ENCODE peak calls at places on chromosomes 5 and 9, in nine cellular contexts. O, N, M, L, A, Q, C, I and Z are unnamed samples.

GRCh38 chr9:126661521-126662251 is 48.0 kb downstream of the LMX1B start:
- DNase-seq in C (no peak), M (no peak), Q (no peak), L (no peak), N (peak), I (no peak), O (peak), A (no peak), Z (no peak)

GRCh38 chr9:113454914-113455761 is 8.4 kb upstream of the RGS3 start:
- DNase-seq in M (no peak), O (peak), I (no peak), Q (peak), A (peak), L (no peak), N (peak), C (peak), Z (peak)

GRCh38 chr5:133106761-133107572 is 55.2 kb downstream of the HSPA4 start:
- DNase-seq in O (no peak), N (no peak), C (no peak), L (no peak), A (no peak), I (no peak), Q (no peak), M (no peak), Z (no peak)

GRCh38 chr9:128470560-128470959 is 14.8 kb downstream of the ODF2 start:
- DNase-seq in Q (no peak), C (no peak), I (no peak), A (no peak), N (no peak), M (no peak), L (no peak), O (peak), Z (no peak)

GRCh38 chr9:123640792-123641222 is 284.8 kb downstream of the CRB2 start:
- DNase-seq in L (no peak), I (no peak), C (no peak), M (no peak), A (no peak), Q (no peak), O (no peak), N (no peak), Z (no peak)

GRCh38 chr5:11815916-11816315 is 88.3 kb downstream of the CTNND2 start:
- DNase-seq in O (no peak), M (no peak), A (no peak), Q (no peak), I (no peak), L (no peak), N (no peak), C (no peak), Z (no peak)

GRCh38 chr5:142821733-142822487 is 51.7 kb downstream of the ARHGAP26 start:
- DNase-seq in L (no peak), Q (peak), O (peak), C (no peak), M (peak), N (peak), A (no peak), I (no peak), Z (no peak)

GRCh38 chr5:17219006-17219422 is 1.6 kb downstream of the BASP1 start:
- DNase-seq in N (no peak), O (no peak), L (no peak), Q (no peak), I (peak), M (peak), A (no peak), C (peak), Z (no peak)

GRCh38 chr5:115186794-115187193 is 17.1 kb upstream of the TRIM36 start:
- DNase-seq in A (no peak), C (no peak), N (no peak), M (no peak), O (peak), Q (no peak), L (no peak), I (no peak), Z (no peak)

GRCh38 chr5:32092938-32093812 is 80.9 kb downstream of the GOLPH3 start:
- DNase-seq in L (peak), C (peak), A (peak), O (peak), Q (peak), N (peak), I (peak), M (peak), Z (peak)

GRCh38 chr5:113047234-113047633 is 70.6 kb downstream of the DCP2 start:
- DNase-seq in Q (peak), M (no peak), C (no peak), A (peak), O (no peak), N (peak), I (no peak), L (no peak), Z (no peak)

GRCh38 chr5:84381501-84382362 is 2.9 kb downstream of the EDIL3 start:
- DNase-seq in O (no peak), I (no peak), A (no peak), C (no peak), N (no peak), L (no peak), Q (peak), M (no peak), Z (no peak)

GRCh38 chr9:124032247-124032646 is 20.7 kb downstream of the LHX2 start:
- DNase-seq in I (no peak), L (no peak), A (no peak), O (no peak), N (no peak), M (no peak), C (no peak), Q (no peak), Z (no peak)

GRCh38 chr5:114223866-114224265 is 138.0 kb upstream of the KCNN2 start:
- DNase-seq in C (no peak), Q (peak), N (peak), L (no peak), A (no peak), O (no peak), M (no peak), I (no peak), Z (no peak)

GRCh38 chr5:61768692-61769281 is 436.7 kb downstream of the ZSWIM6 start:
- DNase-seq in A (no peak), Q (peak), L (peak), C (peak), I (no peak), O (peak), N (peak), M (peak), Z (no peak)

GRCh38 chr5:65395526-65396155 is 86.1 kb downstream of the ADAMTS6 start:
- DNase-seq in A (no peak), O (peak), Q (no peak), I (no peak), C (no peak), L (no peak), M (no peak), N (no peak), Z (no peak)

GRCh38 chr9:7146582-7146981 is 388.8 kb downstream of the KDM4C start:
- DNase-seq in A (no peak), L (no peak), C (no peak), I (no peak), O (no peak), N (no peak), M (no peak), Q (no peak), Z (peak)

GRCh38 chr9:132937463-132937901 is 6.9 kb downstream of the TSC1 start:
- DNase-seq in O (peak), L (no peak), N (no peak), C (no peak), A (no peak), M (no peak), I (no peak), Q (no peak), Z (no peak)

GRCh38 chr5:143888912-143889311 is 77.0 kb downstream of the HMHB1 start:
- DNase-seq in M (no peak), O (no peak), A (no peak), I (no peak), C (no peak), N (no peak), L (no peak), Q (no peak), Z (no peak)

GRCh38 chr5:42520957-42521356 is 97.7 kb downstream of the GHR start:
- DNase-seq in I (no peak), C (no peak), O (no peak), L (no peak), Q (no peak), M (no peak), A (no peak), N (no peak), Z (no peak)

GRCh38 chr9:4859035-4859434 is 66.3 kb downstream of the RCL1 start:
- DNase-seq in A (no peak), O (no peak), L (no peak), I (no peak), C (no peak), N (no peak), Q (no peak), M (no peak), Z (no peak)

GRCh38 chr9:33794560-33794959 is 801 bp upstream of the PRSS3 start:
- DNase-seq in M (no peak), I (no peak), C (no peak), L (no peak), N (no peak), Q (no peak), A (no peak), O (no peak), Z (no peak)

GRCh38 chr9:133141833-133142594 is 21.0 kb upstream of the RALGDS start:
- DNase-seq in N (no peak), L (peak), M (no peak), A (no peak), I (peak), C (no peak), Q (no peak), O (no peak), Z (no peak)

GRCh38 chr9:108724122-108724521 is 131.7 kb downstream of the ACTL7B start:
- DNase-seq in M (no peak), Q (no peak), L (no peak), I (no peak), C (no peak), O (no peak), A (no peak), N (no peak), Z (no peak)

GRCh38 chr5:68252678-68253520 is 37.3 kb downstream of the PIK3R1 start:
- DNase-seq in M (peak), O (peak), Q (peak), L (no peak), A (no peak), N (peak), I (peak), C (peak), Z (no peak)

GRCh38 chr9:110745656-110746055 is 77.1 kb downstream of the MUSK start:
- DNase-seq in Q (no peak), M (no peak), L (no peak), O (peak), N (no peak), I (peak), C (no peak), A (no peak), Z (no peak)

GRCh38 chr5:14603141-14603540 is 21.5 kb downstream of the OTULINL start:
- DNase-seq in A (no peak), L (no peak), M (no peak), Q (no peak), C (no peak), N (no peak), O (no peak), I (no peak), Z (no peak)

GRCh38 chr5:74179183-74179582 is 461.3 kb downstream of the ENC1 start:
- DNase-seq in C (no peak), I (no peak), Q (no peak), M (no peak), O (peak), N (no peak), L (no peak), A (no peak), Z (peak)

GRCh38 chr9:98380065-98380681 is 124.7 kb upstream of the TBC1D2 start:
- DNase-seq in M (no peak), Q (no peak), N (no peak), L (peak), I (no peak), A (no peak), C (peak), O (peak), Z (no peak)

GRCh38 chr5:39284552-39284951 is 65.2 kb upstream of the FYB1 start:
- DNase-seq in Q (no peak), A (no peak), I (no peak), C (no peak), M (no peak), N (no peak), L (no peak), O (no peak), Z (no peak)

GRCh38 chr9:6562194-6562593 is 83.3 kb downstream of the GLDC start:
- DNase-seq in A (no peak), L (no peak), C (no peak), Q (no peak), M (no peak), N (no peak), I (no peak), O (no peak), Z (no peak)

GRCh38 chr5:103891151-103891550 is 328.6 kb upstream of the NUDT12 start:
- DNase-seq in Q (no peak), I (no peak), N (no peak), M (no peak), A (no peak), C (no peak), O (no peak), L (no peak), Z (no peak)

GRCh38 chr5:80116465-80116864 is 81.3 kb downstream of the THBS4 start:
- DNase-seq in A (no peak), Q (no peak), I (no peak), M (no peak), N (no peak), L (no peak), O (no peak), C (no peak), Z (no peak)

GRCh38 chr5:133285583-133286021 is 233.8 kb downstream of the HSPA4 start:
- DNase-seq in M (peak), I (no peak), C (peak), O (peak), L (no peak), Q (no peak), A (no peak), N (no peak), Z (no peak)

GRCh38 chr5:102762095-102762534 is 7.0 kb downstream of the PAM start:
- DNase-seq in C (no peak), L (no peak), O (peak), Q (no peak), A (no peak), I (no peak), N (no peak), M (no peak), Z (no peak)

DNA sequence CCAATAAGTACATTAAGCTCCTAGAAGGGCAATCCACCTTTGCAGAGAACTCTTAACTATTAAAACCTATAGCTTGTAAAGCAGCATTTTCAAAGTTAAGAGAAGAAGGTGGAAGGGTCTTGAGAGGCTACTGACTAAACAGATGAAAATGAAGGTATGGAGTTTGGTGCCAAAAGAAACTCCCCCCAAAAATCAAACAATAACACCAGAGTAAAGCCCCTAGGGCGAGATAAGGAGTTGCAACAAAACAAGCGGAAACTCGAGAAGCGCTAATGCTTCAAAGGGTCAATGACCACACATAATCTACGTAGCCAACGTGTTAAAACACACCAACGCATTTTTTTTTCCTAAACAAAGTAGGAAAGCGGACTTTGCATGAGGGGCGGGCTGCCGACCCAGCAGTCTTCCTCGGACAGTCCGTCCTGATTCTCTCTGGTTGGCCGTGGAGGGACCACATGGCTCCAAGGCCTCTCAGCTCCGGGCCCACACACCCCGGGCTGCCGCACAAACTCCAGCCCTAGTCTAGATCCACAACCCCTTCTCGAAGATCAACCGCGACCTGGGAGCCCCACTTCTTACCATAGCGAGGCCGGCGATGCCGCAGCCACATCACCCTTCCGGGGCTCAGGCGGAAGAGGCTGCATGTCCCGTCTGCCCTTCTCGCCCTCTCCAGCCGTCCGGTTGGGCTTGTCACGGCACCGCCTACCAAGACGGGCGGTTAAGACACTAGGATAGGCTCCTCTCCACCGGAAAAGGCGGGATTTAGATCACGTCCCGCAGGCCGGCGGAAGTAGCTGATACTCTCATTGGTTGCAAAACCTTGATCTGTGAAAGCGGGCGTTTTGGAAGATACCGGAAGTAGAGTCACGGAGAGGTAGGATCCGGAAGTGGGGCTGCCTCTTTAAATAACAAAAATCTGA is at the start of the genes TMEM167A and XRCC4:
- DNase-seq in I (peak), M (peak), A (peak), Q (peak), O (peak), N (peak), L (peak), C (peak), Z (peak)
- TF ChIP-seq POLR2A in I (peak), M (peak), A (peak), Q (peak), O (peak), N (peak), L (peak), C (peak), Z (peak)

GRCh38 chr9:89372979-89373378 is 54.7 kb downstream of the SECISBP2 start:
- DNase-seq in I (no peak), Q (no peak), L (no peak), N (no peak), O (no peak), M (no peak), C (no peak), A (no peak), Z (no peak)

GRCh38 chr9:89372230-89372816 is 54.0 kb downstream of the SECISBP2 start:
- DNase-seq in M (no peak), I (no peak), Q (no peak), C (no peak), L (no peak), O (no peak), A (no peak), N (no peak), Z (no peak)

GRCh38 chr9:89375181-89375760 is 57.0 kb downstream of the SECISBP2 start:
- DNase-seq in M (no peak), I (no peak), A (no peak), Q (peak), N (no peak), L (peak), C (no peak), O (no peak), Z (no peak)

GRCh38 chr9:89376286-89376685 is 58.0 kb downstream of the SECISBP2 start:
- DNase-seq in C (no peak), N (no peak), A (no peak), L (no peak), M (no peak), Q (no peak), O (no peak), I (no peak), Z (no peak)

GRCh38 chr9:89374176-89374575 is 55.9 kb downstream of the SECISBP2 start:
- DNase-seq in N (no peak), O (peak), L (no peak), I (no peak), A (no peak), M (no peak), C (no peak), Q (no peak), Z (no peak)
- TF ChIP-seq POLR2A in N (no peak), O (no peak), L (peak), I (no peak), A (no peak), M (no peak), C (no peak), Q (no peak), Z (no peak)

GRCh38 chr5:138468133-138468965 is 3.1 kb downstream of the EGR1 start:
- DNase-seq in I (no peak), C (no peak), A (no peak), Q (no peak), M (no peak), L (no peak), N (peak), O (peak), Z (no peak)

GRCh38 chr5:138468966-138469539 is 3.8 kb downstream of the EGR1 start:
- DNase-seq in Q (no peak), C (no peak), L (no peak), M (no peak), A (no peak), N (peak), O (peak), I (no peak), Z (no peak)

GRCh38 chr5:138469540-138470321 is 4.5 kb downstream of the EGR1 start:
- DNase-seq in O (peak), C (no peak), L (no peak), M (peak), Q (no peak), N (peak), I (no peak), A (peak), Z (no peak)

GRCh38 chr5:138472353-138472752 is 7.1 kb downstream of the EGR1 start:
- DNase-seq in O (no peak), A (no peak), L (no peak), Q (no peak), M (no peak), C (no peak), N (no peak), I (no peak), Z (no peak)

DNA sequence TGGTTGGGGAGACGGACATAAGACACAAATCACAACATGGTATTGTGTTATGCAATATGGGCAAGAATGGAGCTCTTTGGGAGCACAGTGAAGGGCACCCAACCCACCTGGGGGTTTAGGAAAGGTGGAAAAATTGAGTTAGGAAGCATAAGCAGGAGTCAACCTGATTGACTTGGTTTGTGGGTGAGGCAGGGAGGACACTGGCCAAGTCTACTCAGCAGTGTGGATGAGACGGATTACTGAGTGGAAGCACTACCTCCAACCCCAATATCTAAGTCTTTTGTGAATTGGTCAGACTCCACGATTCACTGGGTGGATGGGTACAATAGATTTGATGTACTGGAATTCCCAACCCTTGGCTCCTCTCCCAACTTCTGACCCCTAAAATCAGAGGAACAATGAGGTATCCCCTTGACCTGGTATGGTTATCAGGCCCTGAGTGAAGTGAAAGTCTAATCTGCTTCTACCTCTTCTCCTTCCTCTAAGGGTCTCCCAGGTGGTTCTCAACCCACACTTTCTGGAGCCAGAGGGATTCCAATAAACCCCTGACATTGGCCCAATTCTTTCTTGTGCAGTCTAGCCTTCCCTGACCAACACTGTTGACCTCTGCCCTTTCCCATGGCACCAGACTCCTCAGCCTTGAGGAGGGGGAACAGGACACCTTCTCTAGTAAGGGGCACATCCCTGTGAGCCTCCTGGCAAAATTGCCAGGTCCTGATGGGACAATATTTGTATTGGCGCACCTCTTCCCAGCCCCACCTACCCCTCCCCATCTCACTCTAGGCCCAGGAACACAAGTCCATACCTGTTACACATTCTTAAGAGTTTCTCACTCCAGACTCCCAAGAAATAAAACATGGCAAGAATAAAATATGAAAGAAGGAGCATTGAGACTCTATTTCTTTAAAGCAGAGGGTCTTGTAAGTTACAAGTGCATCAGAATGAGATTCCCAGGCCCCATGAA is 5.3 kb downstream of the EGR1 start:
- DNase-seq in L (no peak), M (no peak), Q (no peak), I (no peak), N (peak), C (no peak), O (no peak), A (no peak), Z (no peak)
- TF ChIP-seq POLR2A in L (no peak), M (no peak), Q (no peak), I (no peak), N (peak), C (no peak), O (no peak), A (no peak), Z (no peak)

GRCh38 chr5:174022384-174023095 is 23.0 kb upstream of the NSG2 start:
- DNase-seq in I (no peak), C (no peak), N (no peak), L (no peak), Q (no peak), M (no peak), O (no peak), A (no peak), Z (no peak)

DNA sequence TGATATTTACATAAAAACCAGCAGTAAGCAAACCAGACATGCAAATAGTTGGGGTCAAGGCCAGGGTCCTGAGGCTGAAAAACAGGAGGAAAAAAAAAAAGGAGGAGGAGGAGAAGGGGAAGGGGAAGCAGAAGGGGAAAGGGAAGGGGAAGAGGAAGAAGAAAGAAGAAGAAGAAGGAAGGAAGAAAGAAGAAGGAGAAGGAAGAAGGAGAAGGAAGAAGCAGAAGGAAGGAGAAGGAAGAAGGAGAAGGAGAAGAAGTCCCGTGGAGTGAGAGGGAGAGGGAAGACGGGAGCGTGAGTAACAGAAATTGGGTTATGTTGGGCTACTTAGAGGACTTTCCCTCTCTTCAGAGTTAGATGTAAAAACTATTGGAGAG is 24.6 kb upstream of the NSG2 start:
- DNase-seq in L (no peak), Q (no peak), I (no peak), M (no peak), A (no peak), C (no peak), O (no peak), N (no peak), Z (no peak)
- TF ChIP-seq POLR2A in L (no peak), Q (no peak), I (no peak), M (no peak), A (no peak), C (no peak), O (no peak), N (no peak), Z (no peak)